ENCODE peak calls at places on chromosomes 1 and 21, in ten cellular contexts. One of them, this sample, is unnamed.

GRCh38 chr1:35557118-35557610 is at the start of gene KIAA0319L:
- DNase-seq in mammary epithelial cell: no peak
- DNase-seq in NCI-H1092 treated with DMSO at 0.1 percent for 48 hours: peak
- DNase-seq in HFF-Myc: no peak
- DNase-seq in NCI-H2171 treated with DMSO at 0.1 percent for 48 hours: no peak
- DNase-seq in activated naive CD8-positive, alpha-beta T cell treated with anti-CD3 and anti-CD28 coated beads, Interleukin-2, amount 50 U/mL, for 24 hours: peak
- DNase-seq in nephron progenitor cell: peak
- DNase-seq in EL: peak
- DNase-seq in KG1: no peak
- DNase-seq in CMK: peak
- DNase-seq in this sample: peak

GRCh38 chr21:37364722-37365121 is 1.9 kb upstream of the DYRK1A start:
- DNase-seq in mammary epithelial cell: no peak
- DNase-seq in NCI-H1092 treated with DMSO at 0.1 percent for 48 hours: no peak
- DNase-seq in HFF-Myc: no peak
- DNase-seq in NCI-H2171 treated with DMSO at 0.1 percent for 48 hours: no peak
- DNase-seq in activated naive CD8-positive, alpha-beta T cell treated with anti-CD3 and anti-CD28 coated beads, Interleukin-2, amount 50 U/mL, for 24 hours: no peak
- DNase-seq in nephron progenitor cell: no peak
- DNase-seq in EL: no peak
- DNase-seq in KG1: peak
- DNase-seq in CMK: no peak
- DNase-seq in this sample: no peak

GRCh38 chr1:53600486-53600885 is 138.5 kb downstream of the GLIS1 start:
- DNase-seq in mammary epithelial cell: no peak
- DNase-seq in NCI-H1092 treated with DMSO at 0.1 percent for 48 hours: no peak
- DNase-seq in HFF-Myc: no peak
- DNase-seq in NCI-H2171 treated with DMSO at 0.1 percent for 48 hours: peak
- DNase-seq in activated naive CD8-positive, alpha-beta T cell treated with anti-CD3 and anti-CD28 coated beads, Interleukin-2, amount 50 U/mL, for 24 hours: no peak
- DNase-seq in nephron progenitor cell: no peak
- DNase-seq in EL: no peak
- DNase-seq in KG1: no peak
- DNase-seq in CMK: no peak
- DNase-seq in this sample: no peak

GRCh38 chr1:7684132-7684531 is 87.0 kb upstream of the VAMP3 start:
- DNase-seq in mammary epithelial cell: no peak
- DNase-seq in NCI-H1092 treated with DMSO at 0.1 percent for 48 hours: no peak
- DNase-seq in HFF-Myc: no peak
- DNase-seq in NCI-H2171 treated with DMSO at 0.1 percent for 48 hours: peak
- DNase-seq in activated naive CD8-positive, alpha-beta T cell treated with anti-CD3 and anti-CD28 coated beads, Interleukin-2, amount 50 U/mL, for 24 hours: no peak
- DNase-seq in nephron progenitor cell: no peak
- DNase-seq in EL: no peak
- DNase-seq in KG1: no peak
- DNase-seq in CMK: no peak
- DNase-seq in this sample: no peak

GRCh38 chr1:178612261-178612660 is 99.4 kb downstream of the TEX35 start:
- DNase-seq in mammary epithelial cell: peak
- DNase-seq in NCI-H1092 treated with DMSO at 0.1 percent for 48 hours: no peak
- DNase-seq in HFF-Myc: no peak
- DNase-seq in NCI-H2171 treated with DMSO at 0.1 percent for 48 hours: no peak
- DNase-seq in activated naive CD8-positive, alpha-beta T cell treated with anti-CD3 and anti-CD28 coated beads, Interleukin-2, amount 50 U/mL, for 24 hours: no peak
- DNase-seq in nephron progenitor cell: no peak
- DNase-seq in EL: peak
- DNase-seq in KG1: no peak
- DNase-seq in CMK: no peak
- DNase-seq in this sample: no peak

GRCh38 chr1:3611170-3612019 is at the start of gene MEGF6:
- DNase-seq in mammary epithelial cell: no peak
- DNase-seq in NCI-H1092 treated with DMSO at 0.1 percent for 48 hours: peak
- DNase-seq in HFF-Myc: no peak
- DNase-seq in NCI-H2171 treated with DMSO at 0.1 percent for 48 hours: peak
- DNase-seq in activated naive CD8-positive, alpha-beta T cell treated with anti-CD3 and anti-CD28 coated beads, Interleukin-2, amount 50 U/mL, for 24 hours: peak
- DNase-seq in nephron progenitor cell: peak
- DNase-seq in EL: peak
- DNase-seq in KG1: peak
- DNase-seq in CMK: no peak
- DNase-seq in this sample: peak

GRCh38 chr1:222124602-222125001 is 382.7 kb upstream of the DUSP10 start:
- DNase-seq in mammary epithelial cell: no peak
- DNase-seq in NCI-H1092 treated with DMSO at 0.1 percent for 48 hours: peak
- DNase-seq in HFF-Myc: no peak
- DNase-seq in NCI-H2171 treated with DMSO at 0.1 percent for 48 hours: peak
- DNase-seq in activated naive CD8-positive, alpha-beta T cell treated with anti-CD3 and anti-CD28 coated beads, Interleukin-2, amount 50 U/mL, for 24 hours: no peak
- DNase-seq in nephron progenitor cell: no peak
- DNase-seq in EL: peak
- DNase-seq in KG1: no peak
- DNase-seq in CMK: no peak
- DNase-seq in this sample: no peak

GRCh38 chr1:23384312-23385058 is 14.8 kb upstream of the ZNF436 start:
- DNase-seq in mammary epithelial cell: peak
- DNase-seq in NCI-H1092 treated with DMSO at 0.1 percent for 48 hours: no peak
- DNase-seq in HFF-Myc: no peak
- DNase-seq in NCI-H2171 treated with DMSO at 0.1 percent for 48 hours: no peak
- DNase-seq in activated naive CD8-positive, alpha-beta T cell treated with anti-CD3 and anti-CD28 coated beads, Interleukin-2, amount 50 U/mL, for 24 hours: no peak
- DNase-seq in nephron progenitor cell: no peak
- DNase-seq in EL: peak
- DNase-seq in KG1: no peak
- DNase-seq in CMK: no peak
- DNase-seq in this sample: peak

GRCh38 chr1:216207154-216207553 is 216.1 kb downstream of the USH2A start:
- DNase-seq in mammary epithelial cell: no peak
- DNase-seq in NCI-H1092 treated with DMSO at 0.1 percent for 48 hours: no peak
- DNase-seq in HFF-Myc: no peak
- DNase-seq in NCI-H2171 treated with DMSO at 0.1 percent for 48 hours: no peak
- DNase-seq in activated naive CD8-positive, alpha-beta T cell treated with anti-CD3 and anti-CD28 coated beads, Interleukin-2, amount 50 U/mL, for 24 hours: no peak
- DNase-seq in nephron progenitor cell: no peak
- DNase-seq in EL: no peak
- DNase-seq in KG1: no peak
- DNase-seq in CMK: no peak
- DNase-seq in this sample: no peak

GRCh38 chr1:19643602-19644419 is at the start of gene NBL1:
- DNase-seq in mammary epithelial cell: peak
- DNase-seq in NCI-H1092 treated with DMSO at 0.1 percent for 48 hours: no peak
- DNase-seq in HFF-Myc: no peak
- DNase-seq in NCI-H2171 treated with DMSO at 0.1 percent for 48 hours: peak
- DNase-seq in activated naive CD8-positive, alpha-beta T cell treated with anti-CD3 and anti-CD28 coated beads, Interleukin-2, amount 50 U/mL, for 24 hours: peak
- DNase-seq in nephron progenitor cell: peak
- DNase-seq in EL: peak
- DNase-seq in KG1: no peak
- DNase-seq in CMK: no peak
- DNase-seq in this sample: peak

GRCh38 chr1:27342391-27342777 is 562 bp downstream of the SYTL1 start:
- DNase-seq in mammary epithelial cell: no peak
- DNase-seq in NCI-H1092 treated with DMSO at 0.1 percent for 48 hours: no peak
- DNase-seq in HFF-Myc: no peak
- DNase-seq in NCI-H2171 treated with DMSO at 0.1 percent for 48 hours: peak
- DNase-seq in activated naive CD8-positive, alpha-beta T cell treated with anti-CD3 and anti-CD28 coated beads, Interleukin-2, amount 50 U/mL, for 24 hours: no peak
- DNase-seq in nephron progenitor cell: no peak
- DNase-seq in EL: no peak
- DNase-seq in KG1: peak
- DNase-seq in CMK: no peak
- DNase-seq in this sample: no peak

GRCh38 chr21:25428537-25428936 is 178.7 kb downstream of the MRPL39 start:
- DNase-seq in mammary epithelial cell: peak
- DNase-seq in NCI-H1092 treated with DMSO at 0.1 percent for 48 hours: no peak
- DNase-seq in HFF-Myc: no peak
- DNase-seq in NCI-H2171 treated with DMSO at 0.1 percent for 48 hours: no peak
- DNase-seq in activated naive CD8-positive, alpha-beta T cell treated with anti-CD3 and anti-CD28 coated beads, Interleukin-2, amount 50 U/mL, for 24 hours: no peak
- DNase-seq in nephron progenitor cell: no peak
- DNase-seq in EL: peak
- DNase-seq in KG1: no peak
- DNase-seq in CMK: no peak
- DNase-seq in this sample: no peak

GRCh38 chr1:182331412-182331811 is 60.2 kb downstream of the GLUL start:
- DNase-seq in mammary epithelial cell: no peak
- DNase-seq in NCI-H1092 treated with DMSO at 0.1 percent for 48 hours: no peak
- DNase-seq in HFF-Myc: no peak
- DNase-seq in NCI-H2171 treated with DMSO at 0.1 percent for 48 hours: no peak
- DNase-seq in activated naive CD8-positive, alpha-beta T cell treated with anti-CD3 and anti-CD28 coated beads, Interleukin-2, amount 50 U/mL, for 24 hours: no peak
- DNase-seq in nephron progenitor cell: no peak
- DNase-seq in EL: no peak
- DNase-seq in KG1: no peak
- DNase-seq in CMK: no peak
- DNase-seq in this sample: no peak

GRCh38 chr1:179938752-179939151 is 15.9 kb upstream of the CEP350 start:
- DNase-seq in mammary epithelial cell: no peak
- DNase-seq in NCI-H1092 treated with DMSO at 0.1 percent for 48 hours: no peak
- DNase-seq in HFF-Myc: no peak
- DNase-seq in NCI-H2171 treated with DMSO at 0.1 percent for 48 hours: peak
- DNase-seq in activated naive CD8-positive, alpha-beta T cell treated with anti-CD3 and anti-CD28 coated beads, Interleukin-2, amount 50 U/mL, for 24 hours: no peak
- DNase-seq in nephron progenitor cell: no peak
- DNase-seq in EL: no peak
- DNase-seq in KG1: no peak
- DNase-seq in CMK: no peak
- DNase-seq in this sample: no peak

GRCh38 chr1:159428536-159428935 is 3.5 kb upstream of the OR10J4 start:
- DNase-seq in mammary epithelial cell: no peak
- DNase-seq in NCI-H1092 treated with DMSO at 0.1 percent for 48 hours: no peak
- DNase-seq in HFF-Myc: no peak
- DNase-seq in NCI-H2171 treated with DMSO at 0.1 percent for 48 hours: no peak
- DNase-seq in activated naive CD8-positive, alpha-beta T cell treated with anti-CD3 and anti-CD28 coated beads, Interleukin-2, amount 50 U/mL, for 24 hours: no peak
- DNase-seq in nephron progenitor cell: no peak
- DNase-seq in EL: peak
- DNase-seq in KG1: no peak
- DNase-seq in CMK: no peak
- DNase-seq in this sample: no peak

GRCh38 chr1:41073971-41074370 is 52.4 kb upstream of the SLFNL1 start:
- DNase-seq in mammary epithelial cell: peak
- DNase-seq in NCI-H1092 treated with DMSO at 0.1 percent for 48 hours: no peak
- DNase-seq in HFF-Myc: no peak
- DNase-seq in NCI-H2171 treated with DMSO at 0.1 percent for 48 hours: no peak
- DNase-seq in activated naive CD8-positive, alpha-beta T cell treated with anti-CD3 and anti-CD28 coated beads, Interleukin-2, amount 50 U/mL, for 24 hours: no peak
- DNase-seq in nephron progenitor cell: no peak
- DNase-seq in EL: peak
- DNase-seq in KG1: no peak
- DNase-seq in CMK: no peak
- DNase-seq in this sample: peak

GRCh38 chr1:154837034-154837678 is 32.9 kb downstream of the KCNN3 start:
- DNase-seq in mammary epithelial cell: no peak
- DNase-seq in NCI-H1092 treated with DMSO at 0.1 percent for 48 hours: no peak
- DNase-seq in HFF-Myc: no peak
- DNase-seq in NCI-H2171 treated with DMSO at 0.1 percent for 48 hours: peak
- DNase-seq in activated naive CD8-positive, alpha-beta T cell treated with anti-CD3 and anti-CD28 coated beads, Interleukin-2, amount 50 U/mL, for 24 hours: no peak
- DNase-seq in nephron progenitor cell: no peak
- DNase-seq in EL: no peak
- DNase-seq in KG1: no peak
- DNase-seq in CMK: no peak
- DNase-seq in this sample: no peak

GRCh38 chr1:206511362-206512064 is 4.2 kb downstream of the RASSF5 start:
- DNase-seq in mammary epithelial cell: no peak
- DNase-seq in NCI-H1092 treated with DMSO at 0.1 percent for 48 hours: peak
- DNase-seq in HFF-Myc: no peak
- DNase-seq in NCI-H2171 treated with DMSO at 0.1 percent for 48 hours: peak
- DNase-seq in activated naive CD8-positive, alpha-beta T cell treated with anti-CD3 and anti-CD28 coated beads, Interleukin-2, amount 50 U/mL, for 24 hours: no peak
- DNase-seq in nephron progenitor cell: no peak
- DNase-seq in EL: no peak
- DNase-seq in KG1: no peak
- DNase-seq in CMK: no peak
- DNase-seq in this sample: no peak

GRCh38 chr1:9624081-9624480 is 27.4 kb upstream of the PIK3CD start:
- DNase-seq in mammary epithelial cell: no peak
- DNase-seq in NCI-H1092 treated with DMSO at 0.1 percent for 48 hours: no peak
- DNase-seq in HFF-Myc: no peak
- DNase-seq in NCI-H2171 treated with DMSO at 0.1 percent for 48 hours: no peak
- DNase-seq in activated naive CD8-positive, alpha-beta T cell treated with anti-CD3 and anti-CD28 coated beads, Interleukin-2, amount 50 U/mL, for 24 hours: no peak
- DNase-seq in nephron progenitor cell: no peak
- DNase-seq in EL: no peak
- DNase-seq in KG1: no peak
- DNase-seq in CMK: no peak
- DNase-seq in this sample: no peak

GRCh38 chr1:229102741-229103480 is 168.0 kb upstream of the RAB4A start:
- DNase-seq in mammary epithelial cell: no peak
- DNase-seq in NCI-H1092 treated with DMSO at 0.1 percent for 48 hours: no peak
- DNase-seq in HFF-Myc: no peak
- DNase-seq in NCI-H2171 treated with DMSO at 0.1 percent for 48 hours: no peak
- DNase-seq in activated naive CD8-positive, alpha-beta T cell treated with anti-CD3 and anti-CD28 coated beads, Interleukin-2, amount 50 U/mL, for 24 hours: no peak
- DNase-seq in nephron progenitor cell: no peak
- DNase-seq in EL: no peak
- DNase-seq in KG1: no peak
- DNase-seq in CMK: no peak
- DNase-seq in this sample: no peak

GRCh38 chr1:235011599-235012435 is 116.8 kb downstream of the TOMM20 start:
- DNase-seq in mammary epithelial cell: peak
- DNase-seq in NCI-H1092 treated with DMSO at 0.1 percent for 48 hours: no peak
- DNase-seq in HFF-Myc: peak
- DNase-seq in NCI-H2171 treated with DMSO at 0.1 percent for 48 hours: peak
- DNase-seq in activated naive CD8-positive, alpha-beta T cell treated with anti-CD3 and anti-CD28 coated beads, Interleukin-2, amount 50 U/mL, for 24 hours: peak
- DNase-seq in nephron progenitor cell: no peak
- DNase-seq in EL: peak
- DNase-seq in KG1: peak
- DNase-seq in CMK: peak
- DNase-seq in this sample: peak

GRCh38 chr1:209483691-209484090 is 99.8 kb upstream of the CAMK1G start:
- DNase-seq in mammary epithelial cell: no peak
- DNase-seq in NCI-H1092 treated with DMSO at 0.1 percent for 48 hours: no peak
- DNase-seq in HFF-Myc: no peak
- DNase-seq in NCI-H2171 treated with DMSO at 0.1 percent for 48 hours: no peak
- DNase-seq in activated naive CD8-positive, alpha-beta T cell treated with anti-CD3 and anti-CD28 coated beads, Interleukin-2, amount 50 U/mL, for 24 hours: no peak
- DNase-seq in nephron progenitor cell: no peak
- DNase-seq in EL: peak
- DNase-seq in KG1: no peak
- DNase-seq in CMK: no peak
- DNase-seq in this sample: no peak

GRCh38 chr21:36379236-36379635 is 6.0 kb upstream of the CHAF1B start:
- DNase-seq in mammary epithelial cell: no peak
- DNase-seq in NCI-H1092 treated with DMSO at 0.1 percent for 48 hours: no peak
- DNase-seq in HFF-Myc: no peak
- DNase-seq in NCI-H2171 treated with DMSO at 0.1 percent for 48 hours: no peak
- DNase-seq in activated naive CD8-positive, alpha-beta T cell treated with anti-CD3 and anti-CD28 coated beads, Interleukin-2, amount 50 U/mL, for 24 hours: no peak
- DNase-seq in nephron progenitor cell: no peak
- DNase-seq in EL: no peak
- DNase-seq in KG1: no peak
- DNase-seq in CMK: no peak
- DNase-seq in this sample: no peak

GRCh38 chr1:23951646-23952095 is 8.0 kb upstream of the PNRC2 start:
- DNase-seq in mammary epithelial cell: peak
- DNase-seq in NCI-H1092 treated with DMSO at 0.1 percent for 48 hours: no peak
- DNase-seq in HFF-Myc: no peak
- DNase-seq in NCI-H2171 treated with DMSO at 0.1 percent for 48 hours: peak
- DNase-seq in activated naive CD8-positive, alpha-beta T cell treated with anti-CD3 and anti-CD28 coated beads, Interleukin-2, amount 50 U/mL, for 24 hours: no peak
- DNase-seq in nephron progenitor cell: no peak
- DNase-seq in EL: peak
- DNase-seq in KG1: no peak
- DNase-seq in CMK: no peak
- DNase-seq in this sample: peak